ENCODE peak calls at places on chromosomes 4 and X, in five cellular contexts. One of them, this sample, is unnamed.

GRCh38 chr4:123449362-123449761 is 52.8 kb downstream of the SPRY1 start:
- DNase-seq in A549: no peak
- DNase-seq in psoas muscle: no peak
- DNase-seq in fibroblast of mammary gland: no peak
- DNase-seq in body of pancreas: no peak
- DNase-seq in this sample: no peak

GRCh38 chr4:185587065-185587443 is 51.7 kb upstream of the PDLIM3 start:
- DNase-seq in A549: no peak
- DNase-seq in psoas muscle: no peak
- DNase-seq in fibroblast of mammary gland: no peak
- DNase-seq in body of pancreas: no peak
- DNase-seq in this sample: peak

GRCh38 chr4:1683371-1683902 is 676 bp downstream of the FAM53A start:
- DNase-seq in psoas muscle: peak
- DNase-seq in A549: peak
- DNase-seq in body of pancreas: peak
- DNase-seq in fibroblast of mammary gland: peak
- DNase-seq in this sample: no peak

GRCh38 chr4:47643845-47644244 is 158.8 kb downstream of the ATP10D start:
- DNase-seq in body of pancreas: no peak
- DNase-seq in psoas muscle: no peak
- DNase-seq in A549: no peak
- DNase-seq in fibroblast of mammary gland: no peak
- DNase-seq in this sample: no peak

GRCh38 chr4:61520176-61520575 is 320.1 kb downstream of the ADGRL3 start:
- DNase-seq in psoas muscle: no peak
- DNase-seq in A549: no peak
- DNase-seq in body of pancreas: no peak
- DNase-seq in fibroblast of mammary gland: no peak
- DNase-seq in this sample: no peak

GRCh38 chr4:85967872-85968271 is 392.0 kb downstream of the MAPK10 start:
- DNase-seq in A549: no peak
- DNase-seq in psoas muscle: no peak
- DNase-seq in fibroblast of mammary gland: peak
- DNase-seq in body of pancreas: no peak
- DNase-seq in this sample: no peak

GRCh38 chr4:16225139-16225538 is 1.1 kb downstream of the TAPT1 start:
- DNase-seq in fibroblast of mammary gland: peak
- DNase-seq in A549: peak
- DNase-seq in body of pancreas: no peak
- DNase-seq in psoas muscle: no peak
- DNase-seq in this sample: no peak

GRCh38 chr4:173264245-173264959 is 69.8 kb downstream of the HMGB2 start:
- DNase-seq in psoas muscle: no peak
- DNase-seq in A549: no peak
- DNase-seq in body of pancreas: peak
- DNase-seq in fibroblast of mammary gland: peak
- DNase-seq in this sample: no peak

GRCh38 chr4:138405439-138405838 is 163.3 kb upstream of the SLC7A11 start:
- DNase-seq in body of pancreas: no peak
- DNase-seq in A549: no peak
- DNase-seq in fibroblast of mammary gland: no peak
- DNase-seq in psoas muscle: no peak
- DNase-seq in this sample: no peak

GRCh38 chr4:121139533-121140222 is 24.4 kb downstream of the TNIP3 start:
- DNase-seq in fibroblast of mammary gland: peak
- DNase-seq in psoas muscle: no peak
- DNase-seq in A549: no peak
- DNase-seq in body of pancreas: no peak
- DNase-seq in this sample: no peak

GRCh38 chrX:129115104-129115503 is 408.2 kb downstream of the SMARCA1 start:
- DNase-seq in psoas muscle: no peak
- DNase-seq in fibroblast of mammary gland: peak
- DNase-seq in body of pancreas: peak
- DNase-seq in A549: peak
- DNase-seq in this sample: peak

GRCh38 chr4:65943076-65943475 is 272.8 kb upstream of the EPHA5 start:
- DNase-seq in A549: peak
- DNase-seq in body of pancreas: no peak
- DNase-seq in psoas muscle: no peak
- DNase-seq in fibroblast of mammary gland: peak
- DNase-seq in this sample: peak

GRCh38 chr4:152118819-152119553 is 358.2 kb upstream of the GATB start:
- DNase-seq in A549: no peak
- DNase-seq in fibroblast of mammary gland: no peak
- DNase-seq in body of pancreas: no peak
- DNase-seq in psoas muscle: no peak
- DNase-seq in this sample: no peak

GRCh38 chrX:38754102-38754790 is 47.0 kb upstream of the MID1IP1 start:
- DNase-seq in fibroblast of mammary gland: peak
- DNase-seq in body of pancreas: peak
- DNase-seq in A549: peak
- DNase-seq in psoas muscle: no peak
- DNase-seq in this sample: peak

GRCh38 chr4:182143086-182143821 is 99.9 kb upstream of the TENM3 start:
- DNase-seq in fibroblast of mammary gland: peak
- DNase-seq in psoas muscle: no peak
- DNase-seq in body of pancreas: no peak
- DNase-seq in A549: no peak
- DNase-seq in this sample: no peak

GRCh38 chrX:16771483-16772398 is 14.5 kb upstream of the TXLNG start:
- DNase-seq in psoas muscle: no peak
- DNase-seq in fibroblast of mammary gland: peak
- DNase-seq in body of pancreas: no peak
- DNase-seq in A549: peak
- DNase-seq in this sample: peak

GRCh38 chr4:1568855-1569460 is 115.2 kb downstream of the FAM53A start:
- DNase-seq in fibroblast of mammary gland: no peak
- DNase-seq in psoas muscle: peak
- DNase-seq in body of pancreas: no peak
- DNase-seq in A549: no peak
- DNase-seq in this sample: no peak

GRCh38 chrX:47174846-47175587 is 18.6 kb upstream of the UBA1 start:
- DNase-seq in body of pancreas: peak
- DNase-seq in A549: no peak
- DNase-seq in psoas muscle: no peak
- DNase-seq in fibroblast of mammary gland: no peak
- DNase-seq in this sample: no peak

GRCh38 chr4:80134936-80135701 is 62.1 kb upstream of the ANTXR2 start:
- DNase-seq in fibroblast of mammary gland: no peak
- DNase-seq in A549: no peak
- DNase-seq in body of pancreas: no peak
- DNase-seq in psoas muscle: no peak
- DNase-seq in this sample: no peak

GRCh38 chr4:41611881-41612871 is 74.2 kb downstream of the LIMCH1 start:
- DNase-seq in A549: peak
- DNase-seq in fibroblast of mammary gland: no peak
- DNase-seq in body of pancreas: peak
- DNase-seq in psoas muscle: peak
- DNase-seq in this sample: peak

GRCh38 chr4:105451346-105451745 is 22.5 kb downstream of the PPA2 start:
- DNase-seq in psoas muscle: no peak
- DNase-seq in A549: no peak
- DNase-seq in fibroblast of mammary gland: no peak
- DNase-seq in body of pancreas: no peak
- DNase-seq in this sample: no peak

GRCh38 chrX:22397566-22397965 is 124.9 kb downstream of the CBLL2 start:
- DNase-seq in psoas muscle: no peak
- DNase-seq in A549: no peak
- DNase-seq in body of pancreas: no peak
- DNase-seq in fibroblast of mammary gland: no peak
- DNase-seq in this sample: no peak

GRCh38 chrX:123884809-123885408 is 25.1 kb downstream of the XIAP start:
- DNase-seq in psoas muscle: no peak
- DNase-seq in body of pancreas: peak
- DNase-seq in fibroblast of mammary gland: peak
- DNase-seq in A549: peak
- DNase-seq in this sample: peak

GRCh38 chr4:40763228-40763716 is 13.5 kb downstream of the NSUN7 start:
- DNase-seq in psoas muscle: no peak
- DNase-seq in body of pancreas: no peak
- DNase-seq in fibroblast of mammary gland: peak
- DNase-seq in A549: no peak
- DNase-seq in this sample: no peak

GRCh38 chr4:26135331-26135730 is 185.5 kb upstream of the RBPJ start:
- DNase-seq in body of pancreas: no peak
- DNase-seq in fibroblast of mammary gland: peak
- DNase-seq in psoas muscle: no peak
- DNase-seq in A549: no peak
- DNase-seq in this sample: no peak

GRCh38 chr4:6562931-6563901 is 11.8 kb upstream of the MAN2B2 start:
- DNase-seq in fibroblast of mammary gland: no peak
- DNase-seq in body of pancreas: peak
- DNase-seq in psoas muscle: no peak
- DNase-seq in A549: no peak
- DNase-seq in this sample: no peak
- H3K4me3 ChIP-seq in fibroblast of mammary gland: no peak
- H3K4me3 ChIP-seq in body of pancreas: no peak
- H3K4me3 ChIP-seq in psoas muscle: peak
- H3K4me3 ChIP-seq in A549: peak
- H3K4me3 ChIP-seq in this sample: no peak

GRCh38 chrX:13937370-13938052 is 92.2 kb downstream of the GEMIN8 start:
- DNase-seq in fibroblast of mammary gland: peak
- DNase-seq in A549: no peak
- DNase-seq in psoas muscle: no peak
- DNase-seq in body of pancreas: no peak
- DNase-seq in this sample: no peak
- H3K4me3 ChIP-seq in fibroblast of mammary gland: peak
- H3K4me3 ChIP-seq in A549: peak
- H3K4me3 ChIP-seq in psoas muscle: peak
- H3K4me3 ChIP-seq in body of pancreas: peak
- H3K4me3 ChIP-seq in this sample: peak

GRCh38 chrX:1451251-1451675 is 1.4 kb downstream of the ASMTL start:
- DNase-seq in A549: no peak
- DNase-seq in psoas muscle: no peak
- DNase-seq in fibroblast of mammary gland: no peak
- DNase-seq in body of pancreas: no peak
- DNase-seq in this sample: no peak

GRCh38 chrX:1453951-1454785 is 1.5 kb upstream of the ASMTL start:
- DNase-seq in A549: peak
- DNase-seq in fibroblast of mammary gland: peak
- DNase-seq in body of pancreas: peak
- DNase-seq in psoas muscle: peak
- DNase-seq in this sample: peak

GRCh38 chrX:1451676-1452496 is 823 bp downstream of the ASMTL start:
- DNase-seq in psoas muscle: peak
- DNase-seq in fibroblast of mammary gland: no peak
- DNase-seq in body of pancreas: no peak
- DNase-seq in A549: no peak
- DNase-seq in this sample: peak

GRCh38 chrX:1452497-1453389 is at the start of gene ASMTL:
- DNase-seq in A549: peak
- DNase-seq in psoas muscle: peak
- DNase-seq in body of pancreas: peak
- DNase-seq in fibroblast of mammary gland: peak
- DNase-seq in this sample: peak

DNA sequence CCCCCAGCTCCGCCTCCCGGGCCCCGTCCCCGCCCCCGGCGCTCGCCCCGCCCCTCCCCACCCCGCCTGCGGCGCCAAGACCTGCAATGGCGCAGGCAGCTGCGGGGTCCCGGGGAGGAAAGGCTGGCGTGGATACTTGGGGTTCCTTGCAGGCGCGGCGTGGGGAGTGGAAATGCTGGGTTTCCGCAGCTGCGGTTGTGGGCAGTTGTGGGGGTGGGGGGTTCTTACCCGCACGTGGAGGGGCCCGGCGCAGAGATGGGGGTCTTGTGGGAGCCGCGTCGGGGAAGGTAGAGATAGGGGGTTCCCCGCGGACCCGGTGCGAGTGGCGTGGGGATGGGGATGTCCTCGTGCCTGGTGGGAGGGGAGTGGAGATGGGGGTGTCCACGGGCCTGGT is 678 bp upstream of the ASMTL start:
- DNase-seq in fibroblast of mammary gland: no peak
- DNase-seq in A549: no peak
- DNase-seq in body of pancreas: no peak
- DNase-seq in psoas muscle: peak
- DNase-seq in this sample: no peak
- H3K4me3 ChIP-seq in fibroblast of mammary gland: peak
- H3K4me3 ChIP-seq in A549: peak
- H3K4me3 ChIP-seq in body of pancreas: peak
- H3K4me3 ChIP-seq in psoas muscle: peak
- H3K4me3 ChIP-seq in this sample: peak

DNA sequence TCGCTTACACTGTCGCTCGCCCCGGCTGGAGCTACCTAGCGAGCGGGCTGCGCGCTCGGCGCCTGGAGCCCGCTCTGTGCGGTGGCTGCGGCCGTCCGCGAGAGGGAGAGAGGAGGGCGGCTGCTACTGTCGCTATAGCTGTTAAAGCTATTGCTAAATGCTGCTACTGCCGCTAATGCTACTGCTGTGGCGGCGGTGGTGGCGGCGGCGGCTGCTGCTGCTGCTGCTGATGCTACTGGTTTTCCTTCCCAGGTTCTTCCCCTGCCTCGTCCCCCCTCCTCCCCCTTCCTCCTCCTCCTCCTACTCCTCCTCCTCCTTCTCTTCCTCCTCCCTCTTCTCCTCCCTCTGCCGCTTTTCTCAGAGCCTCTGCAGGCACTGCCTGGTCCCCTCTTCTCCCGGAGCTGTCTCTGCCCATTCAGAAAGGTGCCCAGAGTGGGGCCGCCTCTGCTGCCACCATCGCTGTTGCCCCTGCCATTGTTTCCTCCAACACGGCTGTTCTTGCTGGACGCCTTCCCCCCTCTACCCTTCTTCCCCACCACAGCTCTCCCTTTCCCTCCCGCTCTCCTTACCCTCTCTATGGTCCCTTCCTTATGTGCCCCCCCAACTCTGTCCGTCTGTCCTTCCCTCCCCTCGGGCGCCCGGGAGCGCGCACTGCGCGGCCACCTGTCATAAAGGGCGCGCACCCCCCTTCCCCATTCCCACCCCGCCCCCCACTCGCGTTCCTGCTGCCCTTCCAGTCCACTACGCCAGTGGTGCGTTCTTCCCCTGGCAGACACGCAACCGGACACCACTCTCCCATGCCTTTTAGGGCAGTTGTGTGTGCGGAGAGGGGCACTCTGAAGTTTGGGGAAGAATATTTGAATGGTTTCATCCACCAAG is at the start of gene NEXMIF:
- DNase-seq in psoas muscle: no peak
- DNase-seq in fibroblast of mammary gland: peak
- DNase-seq in body of pancreas: peak
- DNase-seq in A549: peak
- DNase-seq in this sample: peak
- H3K4me3 ChIP-seq in psoas muscle: peak
- H3K4me3 ChIP-seq in fibroblast of mammary gland: no peak
- H3K4me3 ChIP-seq in body of pancreas: peak
- H3K4me3 ChIP-seq in A549: peak
- H3K4me3 ChIP-seq in this sample: peak

This sample was measured in HAP-1.